ENCODE peak calls at places on chromosomes 4 and X, in seven cellular contexts. O is HCT116, Z is NT2/D1, U is K562, M is H1, D is HepG2, B is SK-N-SH. V is an unnamed sample.

GRCh38 chr4:154953691-154954090 is 172.6 kb downstream of the RBM46 start:
- DNase-seq in O (no peak), Z (peak), U (no peak), M (no peak), D (no peak), B (no peak), V (no peak)

GRCh38 chr4:75547647-75548387 is 8.0 kb upstream of the ODAPH start:
- DNase-seq in O (no peak), Z (no peak), U (no peak), M (no peak), D (peak), B (peak), V (no peak)

GRCh38 chr4:185031611-185032010 is 13.3 kb downstream of the HELT start:
- DNase-seq in O (no peak), Z (no peak), U (no peak), M (no peak), D (no peak), B (no peak), V (no peak)

GRCh38 chrX:46961574-46962279 is 49.5 kb downstream of the JADE3 start:
- DNase-seq in O (no peak), Z (no peak), U (no peak), M (no peak), D (no peak), B (no peak), V (no peak)

GRCh38 chr4:30839583-30840520 is 119.7 kb downstream of the PCDH7 start:
- DNase-seq in O (peak), Z (no peak), U (no peak), M (no peak), D (no peak), B (no peak), V (no peak)

GRCh38 chr4:102338405-102338804 is 6.9 kb downstream of the SLC39A8 start:
- DNase-seq in O (no peak), Z (no peak), U (no peak), M (no peak), D (no peak), B (no peak), V (no peak)

GRCh38 chrX:13194291-13195103 is 125.4 kb downstream of the ATXN3L start:
- DNase-seq in O (no peak), Z (no peak), U (no peak), M (no peak), D (no peak), B (no peak), V (no peak)

GRCh38 chr4:105630670-105631655 is 77.5 kb downstream of the INTS12 start:
- DNase-seq in O (no peak), Z (no peak), U (no peak), M (no peak), D (no peak), B (no peak), V (no peak)

GRCh38 chr4:82284475-82284857 is 89.3 kb downstream of the HNRNPD start:
- DNase-seq in O (no peak), Z (no peak), U (no peak), M (no peak), D (no peak), B (no peak), V (no peak)

GRCh38 chrX:156004256-156004655 is 6.8 kb downstream of the IL9R start:
- DNase-seq in O (no peak), Z (no peak), U (no peak), M (no peak), D (no peak), B (no peak), V (no peak)

GRCh38 chr4:13546855-13547562 is 2.7 kb upstream of the NKX3-2 start:
- DNase-seq in O (no peak), Z (no peak), U (no peak), M (no peak), D (no peak), B (peak), V (no peak)

GRCh38 chr4:109148577-109149075 is 153.8 kb downstream of the COL25A1 start:
- DNase-seq in O (no peak), Z (no peak), U (peak), M (no peak), D (no peak), B (no peak), V (no peak)

GRCh38 chr4:3521621-3522325 is 10.4 kb downstream of the LRPAP1 start:
- DNase-seq in O (no peak), Z (no peak), U (no peak), M (no peak), D (no peak), B (no peak), V (no peak)

GRCh38 chr4:123662827-123663226 is 266.2 kb downstream of the SPRY1 start:
- DNase-seq in O (no peak), Z (no peak), U (no peak), M (no peak), D (no peak), B (no peak), V (no peak)

GRCh38 chrX:109889289-109890006 is 113.5 kb upstream of the TMEM164 start:
- DNase-seq in O (no peak), Z (no peak), U (no peak), M (no peak), D (peak), B (no peak), V (peak)

GRCh38 chr4:154928640-154929257 is 147.7 kb downstream of the RBM46 start:
- DNase-seq in O (peak), Z (peak), U (no peak), M (peak), D (peak), B (peak), V (no peak)

GRCh38 chr4:121951570-121952110 is at the start of gene TRPC3:
- DNase-seq in O (no peak), Z (no peak), U (peak), M (no peak), D (no peak), B (peak), V (no peak)

GRCh38 chrX:119145241-119145653 is 17.6 kb upstream of the KIAA1210 start:
- DNase-seq in O (peak), Z (peak), U (no peak), M (no peak), D (no peak), B (no peak), V (no peak)

GRCh38 chrX:12799118-12799517 is 7.9 kb downstream of the PRPS2 start:
- DNase-seq in O (no peak), Z (no peak), U (no peak), M (no peak), D (no peak), B (no peak), V (no peak)

GRCh38 chrX:96407501-96407900 is 277.1 kb upstream of the DIAPH2 start:
- DNase-seq in O (no peak), Z (no peak), U (no peak), M (no peak), D (peak), B (no peak), V (no peak)

GRCh38 chrX:118178450-118178849 is 61.8 kb upstream of the KLHL13 start:
- DNase-seq in O (no peak), Z (no peak), U (no peak), M (no peak), D (no peak), B (no peak), V (no peak)

GRCh38 chr4:56630876-56631666 is 50.0 kb downstream of the HOPX start:
- DNase-seq in O (no peak), Z (no peak), U (no peak), M (no peak), D (no peak), B (no peak), V (no peak)

GRCh38 chr4:53477038-53477565 is 99.7 kb downstream of the FIP1L1 start:
- DNase-seq in O (no peak), Z (peak), U (no peak), M (peak), D (peak), B (no peak), V (no peak)

GRCh38 chr4:14835288-14835687 is 167.0 kb upstream of the CPEB2 start:
- DNase-seq in O (no peak), Z (no peak), U (no peak), M (no peak), D (no peak), B (no peak), V (no peak)

GRCh38 chr4:6390357-6390756 is 82.1 kb downstream of the PPP2R2C start:
- DNase-seq in O (no peak), Z (no peak), U (peak), M (no peak), D (no peak), B (no peak), V (no peak)

GRCh38 chrX:7334253-7334935 is 186.4 kb upstream of the PUDP start:
- DNase-seq in O (no peak), Z (no peak), U (no peak), M (no peak), D (no peak), B (no peak), V (no peak)

GRCh38 chr4:149371021-149371420 is 444.6 kb downstream of the IQCM start:
- DNase-seq in O (peak), Z (peak), U (no peak), M (peak), D (peak), B (peak), V (no peak)

GRCh38 chrX:113743069-113743468 is 840.8 kb upstream of the HTR2C start:
- DNase-seq in O (no peak), Z (no peak), U (no peak), M (no peak), D (no peak), B (no peak), V (no peak)

GRCh38 chr4:164068392-164068791 is 573.9 kb downstream of the TMA16 start:
- DNase-seq in O (no peak), Z (no peak), U (no peak), M (no peak), D (no peak), B (no peak), V (no peak)

GRCh38 chrX:9135901-9136510 is 102.1 kb upstream of the FAM9B start:
- DNase-seq in O (no peak), Z (no peak), U (no peak), M (no peak), D (no peak), B (no peak), V (no peak)

GRCh38 chr4:25367004-25367621 is 9.9 kb upstream of the ANAPC4 start:
- DNase-seq in O (no peak), Z (no peak), U (no peak), M (no peak), D (no peak), B (peak), V (no peak)

GRCh38 chr4:35358001-35358584 is 886.2 kb downstream of the ARAP2 start:
- DNase-seq in O (peak), Z (no peak), U (no peak), M (no peak), D (no peak), B (no peak), V (no peak)
- TF ChIP-seq YY1 in O (no peak), Z (no peak), U (no peak), M (no peak), D (no peak), B (no peak), V (no peak)

GRCh38 chrX:66050140-66050569 is 10.3 kb upstream of the VSIG4 start:
- DNase-seq in O (no peak), Z (no peak), U (no peak), M (no peak), D (no peak), B (no peak), V (no peak)

GRCh38 chrX:66043584-66043983 is 3.7 kb upstream of the VSIG4 start:
- DNase-seq in O (no peak), Z (no peak), U (no peak), M (no peak), D (no peak), B (no peak), V (no peak)

GRCh38 chrX:66049056-66049455 is 9.2 kb upstream of the VSIG4 start:
- DNase-seq in O (no peak), Z (no peak), U (no peak), M (no peak), D (no peak), B (no peak), V (no peak)

GRCh38 chrX:66045894-66046293 is 6.0 kb upstream of the VSIG4 start:
- DNase-seq in O (no peak), Z (no peak), U (no peak), M (no peak), D (no peak), B (no peak), V (no peak)

GRCh38 chrX:66046612-66047235 is 6.8 kb upstream of the VSIG4 start:
- DNase-seq in O (no peak), Z (no peak), U (no peak), M (no peak), D (no peak), B (no peak), V (peak)
- TF ChIP-seq YY1 in O (no peak), Z (no peak), U (no peak), M (no peak), D (no peak), B (no peak), V (no peak)

GRCh38 chr4:7771541-7772507 is 167.8 kb downstream of the AFAP1 start:
- DNase-seq in O (no peak), Z (no peak), U (no peak), M (no peak), D (no peak), B (peak), V (peak)
- TF ChIP-seq YY1 in O (no peak), Z (no peak), U (no peak), M (no peak), D (no peak), B (no peak), V (no peak)

DNA sequence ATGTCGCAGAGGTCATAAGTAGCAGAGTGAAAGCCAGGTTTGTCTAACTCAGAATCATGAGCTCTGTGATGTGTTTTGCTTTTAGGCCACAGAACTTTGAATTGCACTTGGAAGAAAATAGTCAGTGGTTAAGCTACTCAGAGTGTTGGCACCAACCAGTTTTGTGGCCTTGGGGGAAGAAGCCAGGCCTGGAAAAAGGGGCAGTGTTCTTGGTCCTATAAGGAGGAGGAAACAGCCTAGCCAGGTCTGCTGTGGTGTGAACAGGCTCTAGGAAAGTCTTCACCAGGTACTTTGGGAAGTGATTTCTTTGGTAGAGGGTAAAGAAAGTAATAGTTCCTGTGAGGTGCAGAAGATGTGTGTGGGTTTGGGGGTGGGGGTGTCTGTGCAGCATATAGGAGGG is 49.2 kb downstream of the FHIP1A start:
- DNase-seq in O (no peak), Z (no peak), U (no peak), M (no peak), D (no peak), B (no peak), V (no peak)
- TF ChIP-seq YY1 in O (no peak), Z (no peak), U (no peak), M (no peak), D (no peak), B (no peak), V (no peak)

GRCh38 chr4:71070015-71070414 is 76.6 kb downstream of the DCK start:
- DNase-seq in O (no peak), Z (no peak), U (no peak), M (no peak), D (no peak), B (no peak), V (no peak)

GRCh38 chr4:71069063-71069462 is 75.6 kb downstream of the DCK start:
- DNase-seq in O (no peak), Z (no peak), U (no peak), M (no peak), D (no peak), B (no peak), V (no peak)

DNA sequence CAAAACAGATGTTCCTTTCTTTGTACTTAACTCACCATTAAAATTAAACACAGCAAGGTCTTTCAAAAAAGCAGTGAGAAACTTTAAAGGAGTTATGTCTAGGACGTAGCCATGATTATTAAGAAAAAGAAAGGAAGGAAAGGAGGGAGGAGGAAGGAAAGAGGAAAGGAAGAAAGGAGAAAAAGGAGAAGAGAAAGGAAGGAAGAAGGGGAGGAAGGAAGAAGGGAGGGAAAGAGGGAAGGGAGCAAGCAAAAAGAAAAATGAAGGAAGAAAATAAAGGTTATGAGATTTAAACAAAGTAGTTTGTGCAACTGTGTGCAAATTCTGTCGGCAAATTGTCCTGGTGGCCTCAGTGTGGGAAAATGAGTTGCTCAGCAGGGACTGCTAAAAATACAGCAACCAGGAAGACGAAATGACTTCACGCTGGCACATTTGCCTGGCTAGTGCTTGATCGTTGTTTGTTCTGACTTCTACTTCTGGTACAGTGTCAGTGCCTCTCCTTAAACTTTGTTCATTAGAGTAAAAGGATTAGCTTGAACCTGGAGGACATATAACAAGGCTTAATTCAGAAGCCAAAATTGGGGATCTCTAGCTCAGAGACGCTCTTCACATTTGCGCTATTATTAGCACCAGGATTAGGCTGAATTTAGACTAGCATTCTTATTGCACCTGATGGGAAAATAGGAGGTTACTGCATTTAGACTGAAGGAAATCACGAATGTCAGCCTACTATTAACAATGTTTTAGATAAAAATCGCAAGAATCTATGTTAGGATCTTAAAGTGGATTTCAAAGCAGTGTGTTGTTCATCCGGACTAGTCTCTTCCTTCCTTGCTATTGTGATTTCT is 81.2 kb downstream of the DCK start:
- DNase-seq in O (no peak), Z (no peak), U (no peak), M (no peak), D (no peak), B (no peak), V (no peak)
- TF ChIP-seq YY1 in O (no peak), Z (no peak), U (no peak), M (no peak), D (no peak), B (no peak), V (no peak)

DNA sequence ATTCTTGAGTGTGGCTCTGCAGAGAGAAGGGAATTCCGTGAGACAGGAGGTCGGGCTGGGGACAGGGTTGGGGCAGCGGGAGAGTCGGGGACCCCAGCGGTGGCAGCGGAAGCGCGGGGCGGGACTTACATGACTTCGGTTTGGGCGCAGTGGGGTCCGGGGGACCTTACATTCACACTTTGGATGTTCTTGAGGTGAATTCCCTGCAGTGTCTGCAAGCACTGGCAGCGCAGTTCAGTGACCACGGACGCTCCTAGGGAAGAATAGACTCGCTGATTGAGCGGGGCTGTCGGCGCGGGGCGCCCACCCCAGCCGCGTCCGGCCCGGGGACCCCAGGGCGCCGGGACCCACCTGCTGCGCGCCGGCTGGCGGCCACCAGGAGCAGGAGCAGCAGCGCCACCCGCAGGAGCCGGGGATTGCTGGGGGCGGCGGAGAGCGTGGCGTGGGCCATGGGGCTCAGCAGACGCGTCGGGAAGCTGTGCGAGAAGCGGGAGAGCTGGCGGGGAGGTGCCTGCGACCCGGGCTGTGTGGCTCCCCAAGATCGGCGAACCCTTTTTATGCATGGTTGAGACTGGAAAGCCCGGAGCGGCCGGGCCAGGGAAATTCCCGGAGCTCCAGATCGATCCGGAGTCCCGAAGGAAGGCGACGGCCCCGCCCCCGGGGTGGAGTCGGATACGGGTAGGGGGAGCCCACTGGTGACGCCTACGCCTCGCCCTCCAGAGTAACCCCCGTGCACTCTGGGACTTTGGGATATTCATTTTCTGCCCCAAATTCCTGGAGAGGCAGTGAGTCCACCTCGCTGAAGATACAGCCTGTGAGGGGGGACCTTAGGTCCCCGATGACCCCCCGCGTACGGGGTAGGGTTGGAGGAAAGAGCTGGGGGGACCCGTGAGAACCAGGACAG is at the start of gene CXCL3:
- DNase-seq in O (no peak), Z (no peak), U (peak), M (no peak), D (no peak), B (peak), V (no peak)
- TF ChIP-seq YY1 in O (no peak), Z (no peak), U (no peak), M (no peak), D (no peak), B (no peak), V (no peak)

GRCh38 chr4:139675651-139676050 is 10.0 kb downstream of the MGST2 start:
- DNase-seq in O (no peak), Z (no peak), U (no peak), M (no peak), D (peak), B (no peak), V (no peak)
- TF ChIP-seq YY1 in O (no peak), Z (no peak), U (no peak), M (no peak), D (no peak), B (no peak), V (no peak)

DNA sequence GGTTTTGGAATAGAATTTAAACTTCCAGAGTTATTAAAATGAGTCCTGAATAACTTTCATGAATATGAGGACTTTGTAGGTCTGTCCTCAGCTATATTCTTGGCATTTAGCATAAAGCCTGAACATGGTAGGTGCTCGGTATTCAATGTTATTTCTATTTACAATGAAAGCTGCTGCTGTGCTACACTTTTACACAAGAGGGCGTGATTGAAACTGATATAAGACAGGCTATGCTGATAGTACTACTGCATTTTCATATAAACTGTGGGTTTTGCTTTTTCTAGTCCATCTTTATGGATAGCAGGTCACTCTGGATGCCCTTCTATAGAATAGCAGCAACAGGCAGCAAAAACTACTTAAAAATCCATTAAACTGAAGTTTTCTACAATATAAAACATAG is 12.3 kb upstream of the GNPDA2 start:
- DNase-seq in O (no peak), Z (no peak), U (no peak), M (no peak), D (no peak), B (no peak), V (no peak)
- TF ChIP-seq YY1 in O (no peak), Z (no peak), U (no peak), M (no peak), D (no peak), B (no peak), V (no peak)